ENCODE peak calls at places on chromosomes 16 and 17, in nine cellular contexts. One of them, this sample, is unnamed.

GRCh38 chr17:34235389-34236028 is 19.6 kb upstream of the CCL2 start:
- DNase-seq in GOT3: no peak
- DNase-seq in colonic mucosa: peak; percentile 41
- DNase-seq in GM20000: no peak
- DNase-seq in nucleus accumbens: no peak
- DNase-seq in substantia nigra: no peak
- DNase-seq in uterus: peak; percentile 76
- DNase-seq in naive thymus-derived CD8-positive, alpha-beta T cell: no peak
- DNase-seq in WTC11: no peak
- DNase-seq in this sample: no peak

GRCh38 chr16:78376452-78376851 is 277.0 kb downstream of the WWOX start:
- DNase-seq in GOT3: no peak
- DNase-seq in colonic mucosa: no peak
- DNase-seq in GM20000: no peak
- DNase-seq in nucleus accumbens: no peak
- DNase-seq in substantia nigra: no peak
- DNase-seq in uterus: no peak
- DNase-seq in naive thymus-derived CD8-positive, alpha-beta T cell: no peak
- DNase-seq in WTC11: no peak
- DNase-seq in this sample: no peak

GRCh38 chr17:47946929-47947397 is 5.6 kb downstream of the PNPO start:
- DNase-seq in GOT3: peak; percentile 35
- DNase-seq in colonic mucosa: peak; percentile 94
- DNase-seq in GM20000: peak; percentile 88
- DNase-seq in nucleus accumbens: peak; percentile 8
- DNase-seq in substantia nigra: peak; percentile 17
- DNase-seq in uterus: peak; percentile 50
- DNase-seq in naive thymus-derived CD8-positive, alpha-beta T cell: peak; percentile 51
- DNase-seq in WTC11: peak; percentile 81
- DNase-seq in this sample: peak; percentile 82

GRCh38 chr17:82003411-82004381 is 19.0 kb downstream of the CENPX start:
- DNase-seq in GOT3: peak; percentile 83
- DNase-seq in colonic mucosa: no peak
- DNase-seq in GM20000: no peak
- DNase-seq in nucleus accumbens: no peak
- DNase-seq in substantia nigra: no peak
- DNase-seq in uterus: peak; percentile 87
- DNase-seq in naive thymus-derived CD8-positive, alpha-beta T cell: no peak
- DNase-seq in WTC11: no peak
- DNase-seq in this sample: peak; percentile 72

GRCh38 chr17:21146362-21147021 is 19.7 kb downstream of the DHRS7B start:
- DNase-seq in GOT3: no peak
- DNase-seq in colonic mucosa: no peak
- DNase-seq in GM20000: no peak
- DNase-seq in nucleus accumbens: no peak
- DNase-seq in substantia nigra: no peak
- DNase-seq in uterus: no peak
- DNase-seq in naive thymus-derived CD8-positive, alpha-beta T cell: no peak
- DNase-seq in WTC11: no peak
- DNase-seq in this sample: no peak

GRCh38 chr17:27657620-27658019 is 26.6 kb downstream of the LGALS9 start:
- DNase-seq in GOT3: no peak
- DNase-seq in colonic mucosa: no peak
- DNase-seq in GM20000: no peak
- DNase-seq in nucleus accumbens: no peak
- DNase-seq in substantia nigra: no peak
- DNase-seq in uterus: no peak
- DNase-seq in naive thymus-derived CD8-positive, alpha-beta T cell: no peak
- DNase-seq in WTC11: peak; percentile 40
- DNase-seq in this sample: no peak

GRCh38 chr17:50127661-50128361 is 2.1 kb downstream of the SAMD14 start:
- DNase-seq in GOT3: no peak
- DNase-seq in colonic mucosa: no peak
- DNase-seq in GM20000: no peak
- DNase-seq in nucleus accumbens: no peak
- DNase-seq in substantia nigra: no peak
- DNase-seq in uterus: no peak
- DNase-seq in naive thymus-derived CD8-positive, alpha-beta T cell: no peak
- DNase-seq in WTC11: no peak
- DNase-seq in this sample: no peak

GRCh38 chr17:34177642-34178041 is 77.4 kb upstream of the CCL2 start:
- DNase-seq in GOT3: no peak
- DNase-seq in colonic mucosa: no peak
- DNase-seq in GM20000: no peak
- DNase-seq in nucleus accumbens: no peak
- DNase-seq in substantia nigra: no peak
- DNase-seq in uterus: no peak
- DNase-seq in naive thymus-derived CD8-positive, alpha-beta T cell: no peak
- DNase-seq in WTC11: no peak
- DNase-seq in this sample: no peak

GRCh38 chr16:13429411-13429810 is 490.5 kb upstream of the ERCC4 start:
- DNase-seq in GOT3: no peak
- DNase-seq in colonic mucosa: no peak
- DNase-seq in GM20000: no peak
- DNase-seq in nucleus accumbens: no peak
- DNase-seq in substantia nigra: no peak
- DNase-seq in uterus: no peak
- DNase-seq in naive thymus-derived CD8-positive, alpha-beta T cell: no peak
- DNase-seq in WTC11: no peak
- DNase-seq in this sample: no peak

GRCh38 chr17:38465420-38466345 is 37.4 kb downstream of the ARHGAP23 start:
- DNase-seq in GOT3: no peak
- DNase-seq in colonic mucosa: no peak
- DNase-seq in GM20000: peak; percentile 41
- DNase-seq in nucleus accumbens: no peak
- DNase-seq in substantia nigra: no peak
- DNase-seq in uterus: peak; percentile 72
- DNase-seq in naive thymus-derived CD8-positive, alpha-beta T cell: no peak
- DNase-seq in WTC11: no peak
- DNase-seq in this sample: no peak

GRCh38 chr17:64777413-64778101 is 115.5 kb upstream of the SMURF2 start:
- DNase-seq in GOT3: no peak
- DNase-seq in colonic mucosa: peak; percentile 37
- DNase-seq in GM20000: peak; percentile 56
- DNase-seq in nucleus accumbens: peak; percentile 21
- DNase-seq in substantia nigra: no peak
- DNase-seq in uterus: peak; percentile 31
- DNase-seq in naive thymus-derived CD8-positive, alpha-beta T cell: no peak
- DNase-seq in WTC11: no peak
- DNase-seq in this sample: no peak

GRCh38 chr17:59365383-59365981 is 34.0 kb downstream of the YPEL2 start:
- DNase-seq in GOT3: no peak
- DNase-seq in colonic mucosa: no peak
- DNase-seq in GM20000: peak; percentile 41
- DNase-seq in nucleus accumbens: peak; percentile 45
- DNase-seq in substantia nigra: peak; percentile 44
- DNase-seq in uterus: no peak
- DNase-seq in naive thymus-derived CD8-positive, alpha-beta T cell: no peak
- DNase-seq in WTC11: no peak
- DNase-seq in this sample: peak; percentile 35

GRCh38 chr16:51465026-51465425 is 314.0 kb upstream of the SALL1 start:
- DNase-seq in GOT3: no peak
- DNase-seq in colonic mucosa: no peak
- DNase-seq in GM20000: no peak
- DNase-seq in nucleus accumbens: no peak
- DNase-seq in substantia nigra: no peak
- DNase-seq in uterus: no peak
- DNase-seq in naive thymus-derived CD8-positive, alpha-beta T cell: no peak
- DNase-seq in WTC11: no peak
- DNase-seq in this sample: no peak

GRCh38 chr17:77571562-77571981 is 386.9 kb upstream of the TNRC6C start:
- DNase-seq in GOT3: no peak
- DNase-seq in colonic mucosa: no peak
- DNase-seq in GM20000: no peak
- DNase-seq in nucleus accumbens: peak; percentile 34
- DNase-seq in substantia nigra: no peak
- DNase-seq in uterus: peak; percentile 33
- DNase-seq in naive thymus-derived CD8-positive, alpha-beta T cell: no peak
- DNase-seq in WTC11: no peak
- DNase-seq in this sample: no peak

GRCh38 chr16:69741519-69741918 is 13.2 kb downstream of the NOB1 start:
- DNase-seq in GOT3: no peak
- DNase-seq in colonic mucosa: no peak
- DNase-seq in GM20000: no peak
- DNase-seq in nucleus accumbens: no peak
- DNase-seq in substantia nigra: no peak
- DNase-seq in uterus: no peak
- DNase-seq in naive thymus-derived CD8-positive, alpha-beta T cell: no peak
- DNase-seq in WTC11: no peak
- DNase-seq in this sample: no peak

GRCh38 chr17:48646183-48647102 is 20.3 kb upstream of the HOXB9 start:
- DNase-seq in GOT3: no peak
- DNase-seq in colonic mucosa: peak; percentile 76
- DNase-seq in GM20000: peak; percentile 75
- DNase-seq in nucleus accumbens: no peak
- DNase-seq in substantia nigra: no peak
- DNase-seq in uterus: no peak
- DNase-seq in naive thymus-derived CD8-positive, alpha-beta T cell: no peak
- DNase-seq in WTC11: peak; percentile 50
- DNase-seq in this sample: no peak

GRCh38 chr17:28228986-28229729 is 89.8 kb upstream of the TMEM97 start:
- DNase-seq in GOT3: no peak
- DNase-seq in colonic mucosa: no peak
- DNase-seq in GM20000: no peak
- DNase-seq in nucleus accumbens: no peak
- DNase-seq in substantia nigra: no peak
- DNase-seq in uterus: no peak
- DNase-seq in naive thymus-derived CD8-positive, alpha-beta T cell: no peak
- DNase-seq in WTC11: no peak
- DNase-seq in this sample: no peak

GRCh38 chr17:72502111-72502939 is 381.5 kb downstream of the SOX9 start:
- DNase-seq in GOT3: no peak
- DNase-seq in colonic mucosa: peak; percentile 50
- DNase-seq in GM20000: no peak
- DNase-seq in nucleus accumbens: no peak
- DNase-seq in substantia nigra: no peak
- DNase-seq in uterus: no peak
- DNase-seq in naive thymus-derived CD8-positive, alpha-beta T cell: no peak
- DNase-seq in WTC11: no peak
- DNase-seq in this sample: no peak

GRCh38 chr17:80847506-80848230 is 144.0 kb upstream of the CHMP6 start:
- DNase-seq in GOT3: no peak
- DNase-seq in colonic mucosa: peak; percentile 79
- DNase-seq in GM20000: no peak
- DNase-seq in nucleus accumbens: no peak
- DNase-seq in substantia nigra: no peak
- DNase-seq in uterus: no peak
- DNase-seq in naive thymus-derived CD8-positive, alpha-beta T cell: no peak
- DNase-seq in WTC11: no peak
- DNase-seq in this sample: no peak

GRCh38 chr17:22496450-22496849 is 804.1 kb downstream of the KCNJ18 start:
- DNase-seq in GOT3: no peak
- DNase-seq in colonic mucosa: no peak
- DNase-seq in GM20000: no peak
- DNase-seq in nucleus accumbens: no peak
- DNase-seq in substantia nigra: no peak
- DNase-seq in uterus: no peak
- DNase-seq in naive thymus-derived CD8-positive, alpha-beta T cell: no peak
- DNase-seq in WTC11: no peak
- DNase-seq in this sample: no peak

GRCh38 chr16:86375370-86375769 is 135.0 kb upstream of the FOXF1 start:
- DNase-seq in GOT3: no peak
- DNase-seq in colonic mucosa: no peak
- DNase-seq in GM20000: no peak
- DNase-seq in nucleus accumbens: no peak
- DNase-seq in substantia nigra: no peak
- DNase-seq in uterus: no peak
- DNase-seq in naive thymus-derived CD8-positive, alpha-beta T cell: no peak
- DNase-seq in WTC11: no peak
- DNase-seq in this sample: no peak

GRCh38 chr16:65285128-65286120 is 163.6 kb upstream of the CDH11 start:
- DNase-seq in GOT3: no peak
- DNase-seq in colonic mucosa: no peak
- DNase-seq in GM20000: no peak
- DNase-seq in nucleus accumbens: no peak
- DNase-seq in substantia nigra: no peak
- DNase-seq in uterus: no peak
- DNase-seq in naive thymus-derived CD8-positive, alpha-beta T cell: no peak
- DNase-seq in WTC11: no peak
- DNase-seq in this sample: peak; percentile 10

GRCh38 chr17:66398617-66399016 is 96.2 kb downstream of the PRKCA start:
- DNase-seq in GOT3: no peak
- DNase-seq in colonic mucosa: no peak
- DNase-seq in GM20000: no peak
- DNase-seq in nucleus accumbens: no peak
- DNase-seq in substantia nigra: no peak
- DNase-seq in uterus: no peak
- DNase-seq in naive thymus-derived CD8-positive, alpha-beta T cell: no peak
- DNase-seq in WTC11: no peak
- DNase-seq in this sample: no peak

GRCh38 chr16:46427340-46428107 is 193.7 kb downstream of the SHCBP1 start:
- DNase-seq in GOT3: no peak
- DNase-seq in colonic mucosa: no peak
- DNase-seq in GM20000: peak; percentile 0
- DNase-seq in nucleus accumbens: no peak
- DNase-seq in substantia nigra: no peak
- DNase-seq in uterus: no peak
- DNase-seq in naive thymus-derived CD8-positive, alpha-beta T cell: no peak
- DNase-seq in WTC11: no peak
- DNase-seq in this sample: peak; percentile 4

GRCh38 chr16:88650749-88651275 is at the start of gene CYBA:
- DNase-seq in GOT3: peak; percentile 23
- DNase-seq in colonic mucosa: peak; percentile 88
- DNase-seq in GM20000: peak; percentile 99
- DNase-seq in nucleus accumbens: peak; percentile 13
- DNase-seq in substantia nigra: no peak
- DNase-seq in uterus: peak; percentile 36
- DNase-seq in naive thymus-derived CD8-positive, alpha-beta T cell: peak; percentile 72
- DNase-seq in WTC11: peak; percentile 79
- DNase-seq in this sample: peak; percentile 69

GRCh38 chr16:66207139-66207863 is 159.2 kb upstream of the CDH5 start:
- DNase-seq in GOT3: no peak
- DNase-seq in colonic mucosa: no peak
- DNase-seq in GM20000: no peak
- DNase-seq in nucleus accumbens: no peak
- DNase-seq in substantia nigra: no peak
- DNase-seq in uterus: no peak
- DNase-seq in naive thymus-derived CD8-positive, alpha-beta T cell: no peak
- DNase-seq in WTC11: no peak
- DNase-seq in this sample: no peak

GRCh38 chr16:71552698-71553503 is 24.0 kb downstream of the TAT start:
- DNase-seq in GOT3: no peak
- DNase-seq in colonic mucosa: no peak
- DNase-seq in GM20000: no peak
- DNase-seq in nucleus accumbens: no peak
- DNase-seq in substantia nigra: no peak
- DNase-seq in uterus: no peak
- DNase-seq in naive thymus-derived CD8-positive, alpha-beta T cell: no peak
- DNase-seq in WTC11: no peak
- DNase-seq in this sample: no peak

GRCh38 chr16:73568769-73569168 is 520.8 kb upstream of the ZFHX3 start:
- DNase-seq in GOT3: no peak
- DNase-seq in colonic mucosa: no peak
- DNase-seq in GM20000: no peak
- DNase-seq in nucleus accumbens: no peak
- DNase-seq in substantia nigra: no peak
- DNase-seq in uterus: no peak
- DNase-seq in naive thymus-derived CD8-positive, alpha-beta T cell: no peak
- DNase-seq in WTC11: no peak
- DNase-seq in this sample: peak; percentile 36